ENCODE peak calls at places on chromosomes 13 and 19, in ten cellular contexts. One of them, this sample, is unnamed.

GRCh38 chr13:57813641-57814040 is 182.1 kb downstream of the PCDH17 start:
- DNase-seq in cardiac muscle cell: no peak
- DNase-seq in effector memory CD4-positive, alpha-beta T cell: no peak
- DNase-seq in heart right ventricle: no peak
- DNase-seq in stomach: no peak
- DNase-seq in OCI-LY7: no peak
- DNase-seq in Peyer's patch: no peak
- DNase-seq in CD4-positive, CD25-positive, alpha-beta regulatory T cell: no peak
- DNase-seq in tibial artery: no peak
- DNase-seq in SJSA1: no peak
- DNase-seq in this sample: peak; percentile 65

GRCh38 chr13:101447852-101448251 is 4.6 kb upstream of the ITGBL1 start:
- DNase-seq in cardiac muscle cell: no peak
- DNase-seq in effector memory CD4-positive, alpha-beta T cell: no peak
- DNase-seq in heart right ventricle: no peak
- DNase-seq in stomach: no peak
- DNase-seq in OCI-LY7: no peak
- DNase-seq in Peyer's patch: no peak
- DNase-seq in CD4-positive, CD25-positive, alpha-beta regulatory T cell: no peak
- DNase-seq in tibial artery: no peak
- DNase-seq in SJSA1: no peak
- DNase-seq in this sample: no peak

GRCh38 chr13:48144413-48145035 is 49.6 kb upstream of the MED4 start:
- DNase-seq in cardiac muscle cell: no peak
- DNase-seq in effector memory CD4-positive, alpha-beta T cell: no peak
- DNase-seq in heart right ventricle: peak; percentile 65
- DNase-seq in stomach: no peak
- DNase-seq in OCI-LY7: peak; percentile 35
- DNase-seq in Peyer's patch: peak; percentile 60
- DNase-seq in CD4-positive, CD25-positive, alpha-beta regulatory T cell: no peak
- DNase-seq in tibial artery: no peak
- DNase-seq in SJSA1: no peak
- DNase-seq in this sample: no peak

GRCh38 chr19:41541990-41542584 is 33.9 kb upstream of the CEACAM21 start:
- DNase-seq in cardiac muscle cell: peak; percentile 51
- DNase-seq in effector memory CD4-positive, alpha-beta T cell: peak; percentile 73
- DNase-seq in heart right ventricle: peak; percentile 67
- DNase-seq in stomach: peak; percentile 73
- DNase-seq in OCI-LY7: peak; percentile 81
- DNase-seq in Peyer's patch: peak; percentile 91
- DNase-seq in CD4-positive, CD25-positive, alpha-beta regulatory T cell: peak; percentile 67
- DNase-seq in tibial artery: no peak
- DNase-seq in SJSA1: no peak
- DNase-seq in this sample: peak; percentile 57

GRCh38 chr19:5243878-5244277 is 96.7 kb downstream of the PTPRS start:
- DNase-seq in cardiac muscle cell: no peak
- DNase-seq in effector memory CD4-positive, alpha-beta T cell: no peak
- DNase-seq in heart right ventricle: no peak
- DNase-seq in stomach: no peak
- DNase-seq in OCI-LY7: no peak
- DNase-seq in Peyer's patch: no peak
- DNase-seq in CD4-positive, CD25-positive, alpha-beta regulatory T cell: no peak
- DNase-seq in tibial artery: no peak
- DNase-seq in SJSA1: no peak
- DNase-seq in this sample: no peak

GRCh38 chr19:2969104-2969504 is 8.3 kb upstream of the TLE6 start:
- DNase-seq in cardiac muscle cell: no peak
- DNase-seq in effector memory CD4-positive, alpha-beta T cell: no peak
- DNase-seq in heart right ventricle: peak; percentile 84
- DNase-seq in stomach: peak; percentile 58
- DNase-seq in OCI-LY7: peak; percentile 94
- DNase-seq in Peyer's patch: no peak
- DNase-seq in CD4-positive, CD25-positive, alpha-beta regulatory T cell: no peak
- DNase-seq in tibial artery: no peak
- DNase-seq in SJSA1: no peak
- DNase-seq in this sample: no peak

GRCh38 chr19:49921871-49922755 is 6.9 kb upstream of the ATF5 start:
- DNase-seq in cardiac muscle cell: no peak
- DNase-seq in effector memory CD4-positive, alpha-beta T cell: no peak
- DNase-seq in heart right ventricle: no peak
- DNase-seq in stomach: no peak
- DNase-seq in OCI-LY7: no peak
- DNase-seq in Peyer's patch: no peak
- DNase-seq in CD4-positive, CD25-positive, alpha-beta regulatory T cell: no peak
- DNase-seq in tibial artery: no peak
- DNase-seq in SJSA1: no peak
- DNase-seq in this sample: no peak

GRCh38 chr19:7932930-7933300 is 7.0 kb upstream of the CTXN1 start:
- DNase-seq in cardiac muscle cell: no peak
- DNase-seq in effector memory CD4-positive, alpha-beta T cell: no peak
- DNase-seq in heart right ventricle: no peak
- DNase-seq in stomach: no peak
- DNase-seq in OCI-LY7: no peak
- DNase-seq in Peyer's patch: no peak
- DNase-seq in CD4-positive, CD25-positive, alpha-beta regulatory T cell: no peak
- DNase-seq in tibial artery: no peak
- DNase-seq in SJSA1: no peak
- DNase-seq in this sample: no peak

GRCh38 chr13:73623281-73623680 is 510.9 kb downstream of the KLF12 start:
- DNase-seq in cardiac muscle cell: no peak
- DNase-seq in effector memory CD4-positive, alpha-beta T cell: no peak
- DNase-seq in heart right ventricle: no peak
- DNase-seq in stomach: no peak
- DNase-seq in OCI-LY7: no peak
- DNase-seq in Peyer's patch: no peak
- DNase-seq in CD4-positive, CD25-positive, alpha-beta regulatory T cell: no peak
- DNase-seq in tibial artery: no peak
- DNase-seq in SJSA1: no peak
- DNase-seq in this sample: no peak

GRCh38 chr19:2982983-2983350 is 5.6 kb downstream of the TLE6 start:
- DNase-seq in cardiac muscle cell: peak; percentile 42
- DNase-seq in effector memory CD4-positive, alpha-beta T cell: no peak
- DNase-seq in heart right ventricle: peak; percentile 81
- DNase-seq in stomach: peak; percentile 90
- DNase-seq in OCI-LY7: no peak
- DNase-seq in Peyer's patch: peak; percentile 82
- DNase-seq in CD4-positive, CD25-positive, alpha-beta regulatory T cell: no peak
- DNase-seq in tibial artery: peak; percentile 99
- DNase-seq in SJSA1: no peak
- DNase-seq in this sample: peak; percentile 42

GRCh38 chr19:18798384-18799352 is 7.6 kb upstream of the COMP start:
- DNase-seq in cardiac muscle cell: no peak
- DNase-seq in effector memory CD4-positive, alpha-beta T cell: no peak
- DNase-seq in heart right ventricle: no peak
- DNase-seq in stomach: peak; percentile 45
- DNase-seq in OCI-LY7: no peak
- DNase-seq in Peyer's patch: no peak
- DNase-seq in CD4-positive, CD25-positive, alpha-beta regulatory T cell: no peak
- DNase-seq in tibial artery: no peak
- DNase-seq in SJSA1: no peak
- DNase-seq in this sample: peak; percentile 34

GRCh38 chr19:17332677-17333581 is 1.7 kb downstream of the ANO8 start:
- DNase-seq in cardiac muscle cell: peak; percentile 68
- DNase-seq in effector memory CD4-positive, alpha-beta T cell: no peak
- DNase-seq in heart right ventricle: no peak
- DNase-seq in stomach: no peak
- DNase-seq in OCI-LY7: peak; percentile 96
- DNase-seq in Peyer's patch: no peak
- DNase-seq in CD4-positive, CD25-positive, alpha-beta regulatory T cell: no peak
- DNase-seq in tibial artery: no peak
- DNase-seq in SJSA1: peak; percentile 39
- DNase-seq in this sample: peak; percentile 77

GRCh38 chr19:16957151-16957662 is 68.4 kb downstream of the F2RL3 start:
- DNase-seq in cardiac muscle cell: no peak
- DNase-seq in effector memory CD4-positive, alpha-beta T cell: no peak
- DNase-seq in heart right ventricle: no peak
- DNase-seq in stomach: no peak
- DNase-seq in OCI-LY7: no peak
- DNase-seq in Peyer's patch: peak; percentile 15
- DNase-seq in CD4-positive, CD25-positive, alpha-beta regulatory T cell: no peak
- DNase-seq in tibial artery: no peak
- DNase-seq in SJSA1: no peak
- DNase-seq in this sample: no peak

GRCh38 chr19:4115050-4115817 is 8.7 kb downstream of the MAP2K2 start:
- DNase-seq in cardiac muscle cell: peak; percentile 82
- DNase-seq in effector memory CD4-positive, alpha-beta T cell: peak; percentile 44
- DNase-seq in heart right ventricle: peak; percentile 48
- DNase-seq in stomach: peak; percentile 43
- DNase-seq in OCI-LY7: peak; percentile 76
- DNase-seq in Peyer's patch: peak; percentile 87
- DNase-seq in CD4-positive, CD25-positive, alpha-beta regulatory T cell: peak; percentile 56
- DNase-seq in tibial artery: no peak
- DNase-seq in SJSA1: no peak
- DNase-seq in this sample: no peak

GRCh38 chr13:32225494-32225931 is 89.7 kb downstream of the ZAR1L start:
- DNase-seq in cardiac muscle cell: no peak
- DNase-seq in effector memory CD4-positive, alpha-beta T cell: no peak
- DNase-seq in heart right ventricle: no peak
- DNase-seq in stomach: no peak
- DNase-seq in OCI-LY7: no peak
- DNase-seq in Peyer's patch: no peak
- DNase-seq in CD4-positive, CD25-positive, alpha-beta regulatory T cell: no peak
- DNase-seq in tibial artery: no peak
- DNase-seq in SJSA1: peak; percentile 86
- DNase-seq in this sample: no peak

GRCh38 chr19:11028146-11028545 is 61.1 kb upstream of the LDLR start:
- DNase-seq in cardiac muscle cell: no peak
- DNase-seq in effector memory CD4-positive, alpha-beta T cell: no peak
- DNase-seq in heart right ventricle: no peak
- DNase-seq in stomach: no peak
- DNase-seq in OCI-LY7: no peak
- DNase-seq in Peyer's patch: no peak
- DNase-seq in CD4-positive, CD25-positive, alpha-beta regulatory T cell: no peak
- DNase-seq in tibial artery: no peak
- DNase-seq in SJSA1: no peak
- DNase-seq in this sample: no peak

DNA sequence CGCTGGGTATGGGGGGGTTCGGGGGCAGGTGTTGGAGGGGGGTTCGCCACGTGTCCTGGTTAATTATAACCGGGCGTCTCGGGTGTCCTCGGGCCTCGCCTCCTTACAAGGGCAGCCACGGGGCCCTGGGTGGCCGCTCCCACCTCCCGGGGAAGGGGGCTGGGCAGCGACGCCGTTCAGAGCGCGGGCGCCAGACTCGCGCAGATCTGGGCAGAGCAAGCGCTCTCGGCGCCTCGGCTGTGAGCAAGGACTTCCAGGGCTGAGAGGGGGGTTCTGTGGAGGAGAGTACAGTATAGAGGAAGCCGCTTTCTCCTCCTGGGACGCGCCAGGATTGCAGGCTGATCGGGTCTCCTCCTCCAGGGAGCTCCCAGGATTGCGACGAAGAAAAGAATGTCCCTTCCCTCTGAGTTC is 1.0 kb upstream of the CKM start:
- DNase-seq in cardiac muscle cell: peak; percentile 92
- DNase-seq in effector memory CD4-positive, alpha-beta T cell: no peak
- DNase-seq in heart right ventricle: peak; percentile 74
- DNase-seq in stomach: peak; percentile 28
- DNase-seq in OCI-LY7: no peak
- DNase-seq in Peyer's patch: no peak
- DNase-seq in CD4-positive, CD25-positive, alpha-beta regulatory T cell: no peak
- DNase-seq in tibial artery: no peak
- DNase-seq in SJSA1: no peak
- DNase-seq in this sample: peak; percentile 56
- H3K4me3 ChIP-seq in cardiac muscle cell: peak overlapping the region; percentile 30
- H3K4me3 ChIP-seq in effector memory CD4-positive, alpha-beta T cell: no peak overlapping the region
- H3K4me3 ChIP-seq in heart right ventricle: peak overlapping the region; percentile 63
- H3K4me3 ChIP-seq in stomach: peak overlapping the region; percentile 39
- H3K4me3 ChIP-seq in OCI-LY7: no peak overlapping the region
- H3K4me3 ChIP-seq in Peyer's patch: peak overlapping the region; percentile 11
- H3K4me3 ChIP-seq in CD4-positive, CD25-positive, alpha-beta regulatory T cell: no peak overlapping the region
- H3K4me3 ChIP-seq in tibial artery: peak overlapping the region; percentile 17
- H3K4me3 ChIP-seq in SJSA1: no peak overlapping the region
- H3K4me3 ChIP-seq in this sample: peak overlapping the region; percentile 43

DNA sequence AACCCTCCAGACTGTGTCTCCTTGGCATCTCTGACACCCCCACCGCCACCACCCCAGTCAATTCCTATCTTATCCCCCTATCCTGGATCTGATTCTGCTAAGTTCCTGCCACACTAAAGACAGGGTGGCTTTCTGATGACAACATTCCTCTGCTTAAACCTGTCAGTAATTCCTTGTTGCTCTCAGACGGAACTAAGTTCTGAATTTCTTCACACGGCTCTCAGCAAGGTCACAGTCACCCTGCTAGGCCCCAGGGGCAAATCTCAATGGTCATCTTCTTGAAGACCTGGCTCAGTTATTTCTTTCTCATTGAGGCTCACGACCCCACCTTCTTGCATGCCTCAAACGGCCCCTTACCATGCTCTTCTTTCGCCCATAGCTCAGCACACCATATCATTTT is 7.6 kb downstream of the ALOX5AP start:
- DNase-seq in cardiac muscle cell: peak; percentile 28
- DNase-seq in effector memory CD4-positive, alpha-beta T cell: no peak
- DNase-seq in heart right ventricle: no peak
- DNase-seq in stomach: no peak
- DNase-seq in OCI-LY7: no peak
- DNase-seq in Peyer's patch: no peak
- DNase-seq in CD4-positive, CD25-positive, alpha-beta regulatory T cell: no peak
- DNase-seq in tibial artery: no peak
- DNase-seq in SJSA1: no peak
- DNase-seq in this sample: no peak
- H3K27ac ChIP-seq in cardiac muscle cell: no peak overlapping the region
- H3K27ac ChIP-seq in effector memory CD4-positive, alpha-beta T cell: no peak overlapping the region
- H3K27ac ChIP-seq in heart right ventricle: no peak overlapping the region
- H3K27ac ChIP-seq in stomach: peak overlapping the region; percentile 79
- H3K27ac ChIP-seq in OCI-LY7: no peak overlapping the region
- H3K27ac ChIP-seq in Peyer's patch: peak overlapping the region; percentile 62
- H3K27ac ChIP-seq in CD4-positive, CD25-positive, alpha-beta regulatory T cell: no peak overlapping the region
- H3K27ac ChIP-seq in tibial artery: peak overlapping the region; percentile 74
- H3K27ac ChIP-seq in SJSA1: peak overlapping the region; percentile 72
- H3K27ac ChIP-seq in this sample: no peak overlapping the region

DNA sequence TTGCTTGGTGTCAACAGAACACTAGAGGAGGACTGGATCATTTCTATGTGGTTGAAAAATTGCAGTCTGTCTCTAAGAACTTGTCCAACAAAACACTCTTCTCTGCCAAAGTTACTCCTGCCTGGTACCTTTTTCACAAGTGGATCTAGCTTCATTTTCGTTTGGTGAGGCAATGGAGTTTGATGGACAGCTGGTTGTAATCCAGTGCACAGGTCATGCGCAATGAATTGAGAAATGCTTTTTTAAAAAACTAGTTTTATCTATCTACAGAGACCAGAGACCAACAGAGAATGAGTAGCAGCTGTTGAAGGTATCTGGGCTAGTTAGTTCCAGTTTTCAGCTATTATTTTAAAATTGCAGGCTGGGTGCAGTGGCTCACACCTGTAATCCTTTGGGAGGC is 12.0 kb upstream of the KBTBD6 start:
- DNase-seq in cardiac muscle cell: no peak
- DNase-seq in effector memory CD4-positive, alpha-beta T cell: no peak
- DNase-seq in heart right ventricle: no peak
- DNase-seq in stomach: no peak
- DNase-seq in OCI-LY7: no peak
- DNase-seq in Peyer's patch: no peak
- DNase-seq in CD4-positive, CD25-positive, alpha-beta regulatory T cell: no peak
- DNase-seq in tibial artery: no peak
- DNase-seq in SJSA1: no peak
- DNase-seq in this sample: no peak
- H3K4me3 ChIP-seq in cardiac muscle cell: no peak overlapping the region
- H3K4me3 ChIP-seq in effector memory CD4-positive, alpha-beta T cell: no peak overlapping the region
- H3K4me3 ChIP-seq in heart right ventricle: no peak overlapping the region
- H3K4me3 ChIP-seq in stomach: no peak overlapping the region
- H3K4me3 ChIP-seq in OCI-LY7: no peak overlapping the region
- H3K4me3 ChIP-seq in Peyer's patch: no peak overlapping the region
- H3K4me3 ChIP-seq in CD4-positive, CD25-positive, alpha-beta regulatory T cell: no peak overlapping the region
- H3K4me3 ChIP-seq in tibial artery: no peak overlapping the region
- H3K4me3 ChIP-seq in SJSA1: no peak overlapping the region
- H3K4me3 ChIP-seq in this sample: no peak overlapping the region

GRCh38 chr19:43462383-43462782 is 3.0 kb downstream of the LYPD3 start:
- DNase-seq in cardiac muscle cell: no peak
- DNase-seq in effector memory CD4-positive, alpha-beta T cell: no peak
- DNase-seq in heart right ventricle: no peak
- DNase-seq in stomach: no peak
- DNase-seq in OCI-LY7: no peak
- DNase-seq in Peyer's patch: no peak
- DNase-seq in CD4-positive, CD25-positive, alpha-beta regulatory T cell: no peak
- DNase-seq in tibial artery: no peak
- DNase-seq in SJSA1: no peak
- DNase-seq in this sample: no peak
- H3K27ac ChIP-seq in cardiac muscle cell: no peak overlapping the region
- H3K27ac ChIP-seq in effector memory CD4-positive, alpha-beta T cell: no peak overlapping the region
- H3K27ac ChIP-seq in heart right ventricle: no peak overlapping the region
- H3K27ac ChIP-seq in stomach: peak overlapping the region; percentile 88
- H3K27ac ChIP-seq in OCI-LY7: no peak overlapping the region
- H3K27ac ChIP-seq in Peyer's patch: peak overlapping the region; percentile 80
- H3K27ac ChIP-seq in CD4-positive, CD25-positive, alpha-beta regulatory T cell: no peak overlapping the region
- H3K27ac ChIP-seq in tibial artery: no peak overlapping the region
- H3K27ac ChIP-seq in SJSA1: no peak overlapping the region
- H3K27ac ChIP-seq in this sample: no peak overlapping the region